ENCODE peak calls at places on chromosomes 6 and 20, in nine cellular contexts. F is endothelial cell; K is coronary artery; Q is cerebellar cortex; Z is GM13976; N is globus pallidus; G is glomerular endothelial cell; U is neuronal stem cell; Y is activated naive CD4-positive, alpha-beta T cell treated with anti-CD3 and anti-CD28 coated beads, Interleukin-2, amount 10 ng/mL, durations not matched to agents 7 days and 5 days. X is an unnamed sample.

GRCh38 chr6:137353346-137353745 is 134.2 kb upstream of the IFNGR1 start:
- DNase-seq in F (no peak), K (no peak), Q (no peak), Z (no peak), N (no peak), G (no peak), U (no peak), Y (no peak), X (peak)

GRCh38 chr6:89792881-89793280 is 26.7 kb downstream of the MDN1 start:
- DNase-seq in F (peak), K (no peak), Q (peak), Z (peak), N (peak), G (no peak), U (no peak), Y (peak), X (peak)

GRCh38 chr6:45843848-45844521 is 171.7 kb downstream of the CLIC5 start:
- DNase-seq in F (no peak), K (no peak), Q (no peak), Z (no peak), N (no peak), G (no peak), U (no peak), Y (no peak), X (no peak)

GRCh38 chr6:22110042-22110441 is 186.8 kb downstream of the PRL start:
- DNase-seq in F (no peak), K (no peak), Q (no peak), Z (no peak), N (no peak), G (no peak), U (no peak), Y (no peak), X (no peak)

GRCh38 chr20:3671986-3672863 is 9.0 kb upstream of the GFRA4 start:
- DNase-seq in F (no peak), K (no peak), Q (no peak), Z (no peak), N (no peak), G (no peak), U (no peak), Y (no peak), X (no peak)

GRCh38 chr6:76043690-76044089 is 28.8 kb downstream of the IMPG1 start:
- DNase-seq in F (no peak), K (no peak), Q (no peak), Z (no peak), N (no peak), G (no peak), U (no peak), Y (no peak), X (no peak)

GRCh38 chr6:78967191-78967590 is 99.8 kb downstream of the IRAK1BP1 start:
- DNase-seq in F (no peak), K (no peak), Q (no peak), Z (no peak), N (no peak), G (no peak), U (no peak), Y (no peak), X (no peak)

GRCh38 chr6:75236630-75237029 is 7.0 kb downstream of the COX7A2 start:
- DNase-seq in F (no peak), K (no peak), Q (no peak), Z (no peak), N (no peak), G (no peak), U (no peak), Y (no peak), X (no peak)

GRCh38 chr6:170516783-170517616 is 36.1 kb downstream of the PSMB1 start:
- DNase-seq in F (peak), K (no peak), Q (peak), Z (peak), N (peak), G (peak), U (peak), Y (peak), X (peak)

GRCh38 chr20:32337937-32338661 is 20.0 kb upstream of the ASXL1 start:
- DNase-seq in F (no peak), K (no peak), Q (no peak), Z (no peak), N (no peak), G (no peak), U (no peak), Y (no peak), X (no peak)

GRCh38 chr6:12288844-12289654 is 1.1 kb upstream of the EDN1 start:
- DNase-seq in F (peak), K (no peak), Q (peak), Z (peak), N (peak), G (no peak), U (peak), Y (peak), X (peak)

GRCh38 chr6:81929828-81930227 is 177.3 kb upstream of the TENT5A start:
- DNase-seq in F (no peak), K (no peak), Q (peak), Z (no peak), N (no peak), G (no peak), U (no peak), Y (no peak), X (no peak)

GRCh38 chr6:37691904-37692806 is 5.5 kb downstream of the MDGA1 start:
- DNase-seq in F (peak), K (no peak), Q (peak), Z (peak), N (peak), G (no peak), U (no peak), Y (peak), X (peak)

GRCh38 chr20:7031222-7031621 is 263.7 kb downstream of the BMP2 start:
- DNase-seq in F (peak), K (no peak), Q (no peak), Z (no peak), N (no peak), G (no peak), U (no peak), Y (no peak), X (no peak)

GRCh38 chr6:109238405-109238804 is 143.1 kb downstream of the CEP57L1 start:
- DNase-seq in F (no peak), K (no peak), Q (no peak), Z (no peak), N (no peak), G (no peak), U (no peak), Y (no peak), X (no peak)

GRCh38 chr6:133671376-133671775 is 217.5 kb upstream of the TCF21 start:
- DNase-seq in F (no peak), K (no peak), Q (no peak), Z (no peak), N (no peak), G (no peak), U (no peak), Y (no peak), X (no peak)

GRCh38 chr20:47453167-47453782 is 48.4 kb upstream of the NCOA3 start:
- DNase-seq in F (no peak), K (no peak), Q (no peak), Z (peak), N (no peak), G (no peak), U (no peak), Y (peak), X (peak)

GRCh38 chr20:16352751-16353150 is 220.5 kb downstream of the KIF16B start:
- DNase-seq in F (no peak), K (no peak), Q (no peak), Z (no peak), N (no peak), G (no peak), U (no peak), Y (no peak), X (no peak)

GRCh38 chr20:7866279-7866678 is 74.0 kb downstream of the HAO1 start:
- DNase-seq in F (no peak), K (no peak), Q (no peak), Z (no peak), N (no peak), G (no peak), U (no peak), Y (no peak), X (no peak)

GRCh38 chr20:40442181-40442963 is 246.7 kb downstream of the MAFB start:
- DNase-seq in F (no peak), K (no peak), Q (no peak), Z (no peak), N (no peak), G (no peak), U (no peak), Y (no peak), X (no peak)

GRCh38 chr6:116145786-116146675 is 20.1 kb upstream of the COL10A1 start:
- DNase-seq in F (no peak), K (no peak), Q (no peak), Z (no peak), N (no peak), G (no peak), U (no peak), Y (no peak), X (no peak)

GRCh38 chr6:12636336-12636735 is 80.2 kb upstream of the PHACTR1 start:
- DNase-seq in F (no peak), K (no peak), Q (no peak), Z (no peak), N (no peak), G (no peak), U (no peak), Y (no peak), X (no peak)

GRCh38 chr20:56429496-56429895 is 17.4 kb downstream of the CASS4 start:
- DNase-seq in F (no peak), K (no peak), Q (no peak), Z (no peak), N (no peak), G (no peak), U (no peak), Y (no peak), X (no peak)

GRCh38 chr20:3167738-3168078 is 5.6 kb downstream of the LZTS3 start:
- DNase-seq in F (no peak), K (no peak), Q (no peak), Z (peak), N (no peak), G (no peak), U (no peak), Y (no peak), X (no peak)

GRCh38 chr20:49400410-49400809 is 82.1 kb downstream of the KCNB1 start:
- DNase-seq in F (no peak), K (no peak), Q (no peak), Z (no peak), N (no peak), G (no peak), U (no peak), Y (no peak), X (no peak)

GRCh38 chr6:96013531-96013930 is 2.2 kb upstream of the FUT9 start:
- DNase-seq in F (no peak), K (no peak), Q (no peak), Z (no peak), N (no peak), G (no peak), U (no peak), Y (no peak), X (no peak)

X was measured in GM12865.